ENCODE peak calls at places on chromosomes 4 and X, in seven cellular contexts. H is thyroid gland, J is uterus, I is testis, M is GM12878, W is H1, V is stomach. Q is an unnamed sample.

GRCh38 chr4:86558258-86558657 is 35.9 kb upstream of the PTPN13 start:
- DNase-seq in H (no peak), J (no peak), I (no peak), M (no peak), W (no peak), V (no peak), Q (no peak)

GRCh38 chrX:47585273-47585672 is 3.0 kb downstream of the TIMP1 start:
- DNase-seq in H (no peak), J (no peak), I (no peak), M (no peak), W (no peak), V (no peak), Q (no peak)

GRCh38 chr4:106021737-106022410 is 126.6 kb downstream of the NPNT start:
- DNase-seq in H (no peak), J (no peak), I (no peak), M (no peak), W (no peak), V (no peak), Q (no peak)

GRCh38 chr4:153922148-153922547 is 133.3 kb upstream of the SFRP2 start:
- DNase-seq in H (no peak), J (no peak), I (no peak), M (no peak), W (no peak), V (no peak), Q (no peak)

GRCh38 chr4:31360786-31361185 is 640.6 kb downstream of the PCDH7 start:
- DNase-seq in H (no peak), J (no peak), I (no peak), M (no peak), W (no peak), V (no peak), Q (no peak)

GRCh38 chr4:68864438-68865177 is 48.8 kb downstream of the UGT2B10 start:
- DNase-seq in H (no peak), J (no peak), I (no peak), M (no peak), W (no peak), V (peak), Q (peak)

GRCh38 chr4:139656614-139657486 is 8.8 kb upstream of the MGST2 start:
- DNase-seq in H (peak), J (peak), I (peak), M (no peak), W (no peak), V (peak), Q (peak)

GRCh38 chr4:2697995-2698414 is 58.1 kb downstream of the TNIP2 start:
- DNase-seq in H (no peak), J (no peak), I (no peak), M (no peak), W (no peak), V (peak), Q (no peak)

GRCh38 chr4:71772592-71772991 is 11.3 kb downstream of the GC start:
- DNase-seq in H (no peak), J (no peak), I (no peak), M (no peak), W (no peak), V (no peak), Q (no peak)

GRCh38 chr4:87219648-87220093 is 747 bp downstream of the KLHL8 start:
- DNase-seq in H (peak), J (peak), I (peak), M (no peak), W (no peak), V (peak), Q (peak)

GRCh38 chrX:40098264-40099045 is 697 bp upstream of the BCOR start:
- DNase-seq in H (peak), J (peak), I (peak), M (no peak), W (no peak), V (no peak), Q (peak)

GRCh38 chrX:2371026-2371778 is 129.6 kb downstream of the DHRSX start:
- DNase-seq in H (no peak), J (no peak), I (no peak), M (no peak), W (peak), V (no peak), Q (no peak)

GRCh38 chr4:144670776-144671175 is 24.8 kb downstream of the HHIP start:
- DNase-seq in H (no peak), J (no peak), I (no peak), M (no peak), W (no peak), V (no peak), Q (no peak)

GRCh38 chrX:18938710-18939109 is 45.2 kb downstream of the PHKA2 start:
- DNase-seq in H (no peak), J (no peak), I (no peak), M (no peak), W (no peak), V (no peak), Q (no peak)

GRCh38 chrX:24607616-24608015 is 39.5 kb downstream of the PCYT1B start:
- DNase-seq in H (no peak), J (no peak), I (no peak), M (no peak), W (no peak), V (no peak), Q (no peak)

GRCh38 chrX:74232859-74233258 is 71.1 kb upstream of the ZCCHC13 start:
- DNase-seq in H (no peak), J (no peak), I (no peak), M (no peak), W (no peak), V (no peak), Q (no peak)

GRCh38 chr4:185859106-185859505 is 47.1 kb upstream of the SORBS2 start:
- DNase-seq in H (no peak), J (no peak), I (no peak), M (no peak), W (no peak), V (no peak), Q (no peak)

GRCh38 chr4:7863911-7864681 is 75.6 kb downstream of the AFAP1 start:
- DNase-seq in H (no peak), J (no peak), I (no peak), M (no peak), W (no peak), V (no peak), Q (no peak)

GRCh38 chr4:18917689-18918088 is 896.1 kb upstream of the LCORL start:
- DNase-seq in H (no peak), J (no peak), I (no peak), M (no peak), W (no peak), V (no peak), Q (no peak)

GRCh38 chr4:117983541-117984451 is 50.5 kb upstream of the NDST3 start:
- DNase-seq in H (no peak), J (no peak), I (no peak), M (no peak), W (no peak), V (no peak), Q (no peak)

GRCh38 chrX:39840141-39841126 is 257.3 kb downstream of the BCOR start:
- DNase-seq in H (no peak), J (no peak), I (no peak), M (no peak), W (no peak), V (no peak), Q (no peak)

DNA sequence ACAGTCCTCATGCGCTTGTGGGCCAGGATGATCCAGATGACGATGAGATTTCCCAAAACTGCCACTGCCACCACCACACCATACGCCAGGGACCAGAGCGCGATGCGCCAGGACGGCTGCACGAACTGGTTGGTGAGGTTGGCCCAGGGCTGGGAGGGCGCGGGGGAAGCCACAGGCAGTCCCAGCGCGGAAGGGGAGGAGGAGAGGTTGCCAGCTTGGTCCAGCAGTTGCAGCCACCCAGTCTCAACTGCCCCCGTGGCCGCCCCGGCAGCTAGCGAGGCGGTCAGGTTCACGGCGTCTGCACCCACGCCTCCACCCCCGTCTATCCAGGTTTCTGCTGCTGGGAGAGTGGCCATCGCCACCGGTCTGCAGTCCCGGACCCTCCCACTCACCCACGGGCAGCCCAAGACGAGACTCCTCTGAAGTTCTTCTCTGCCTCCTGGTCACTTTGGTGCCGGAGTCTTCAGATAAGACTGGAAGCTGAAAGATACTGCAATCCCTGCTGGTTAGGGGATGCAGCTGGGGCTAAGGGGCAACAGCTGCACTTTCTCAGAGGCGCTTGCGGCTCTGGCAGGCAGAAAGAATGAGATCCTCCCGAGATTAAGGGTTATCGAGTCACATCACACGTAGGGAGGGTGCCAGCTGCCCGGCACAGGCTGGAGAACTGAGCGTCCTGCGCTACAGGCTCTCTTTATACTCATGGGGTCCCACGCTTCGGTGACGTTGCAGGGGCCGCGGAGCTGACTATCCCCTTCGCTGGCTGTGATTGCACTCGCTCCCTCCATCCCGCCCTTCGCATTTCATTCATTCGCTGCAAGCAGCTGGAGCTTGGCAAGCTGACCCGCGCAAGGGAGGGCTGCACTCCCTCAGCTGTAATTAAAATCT is at the start of gene TACR3:
- DNase-seq in H (peak), J (no peak), I (peak), M (no peak), W (no peak), V (no peak), Q (no peak)
- TF ChIP-seq CTCF in H (no peak), J (no peak), I (no peak), M (no peak), W (no peak), V (no peak), Q (no peak)

GRCh38 chrX:41445781-41446358 is 1.3 kb upstream of the NYX start:
- DNase-seq in H (no peak), J (no peak), I (no peak), M (no peak), W (no peak), V (no peak), Q (no peak)

GRCh38 chrX:41445171-41445570 is 2.0 kb upstream of the NYX start:
- DNase-seq in H (no peak), J (no peak), I (no peak), M (no peak), W (no peak), V (no peak), Q (no peak)

GRCh38 chrX:41442824-41443560 is 4.2 kb upstream of the NYX start:
- DNase-seq in H (peak), J (no peak), I (no peak), M (no peak), W (no peak), V (no peak), Q (no peak)

GRCh38 chrX:41447897-41448296 is 754 bp downstream of the NYX start:
- DNase-seq in H (no peak), J (no peak), I (no peak), M (no peak), W (no peak), V (no peak), Q (no peak)

GRCh38 chrX:41441934-41442823 is 5.0 kb upstream of the NYX start:
- DNase-seq in H (peak), J (peak), I (peak), M (peak), W (peak), V (peak), Q (peak)
- H3K27ac ChIP-seq in H (peak), J (peak), I (no peak), M (peak), W (no peak), V (peak), Q (peak)

GRCh38 chr4:54998991-54999390 is 126.4 kb downstream of the KDR start:
- DNase-seq in H (no peak), J (no peak), I (no peak), M (no peak), W (no peak), V (no peak), Q (no peak)
- TF ChIP-seq CTCF in H (peak), J (peak), I (peak), M (no peak), W (peak), V (peak), Q (no peak)

GRCh38 chr4:80989921-80990544 is 40.5 kb upstream of the BMP3 start:
- DNase-seq in H (peak), J (no peak), I (peak), M (peak), W (peak), V (no peak), Q (peak)
- H3K27ac ChIP-seq in H (no peak), J (no peak), I (no peak), M (no peak), W (no peak), V (no peak), Q (no peak)